ENCODE peak calls at places on chromosomes 2 and 18, in seven cellular contexts. O is left ventricle myocardium inferior, P is tibial nerve, X is dorsolateral prefrontal cortex, Q is BE2C, Y is cardiac muscle cell, D is mesothelial cell of epicardium. L is an unnamed sample.

GRCh38 chr2:177909962-177910361 is 162.6 kb downstream of the PDE11A start:
- DNase-seq in O (no peak), Y (no peak), Q (no peak), X (no peak), D (no peak), P (no peak), L (no peak)

GRCh38 chr2:127590386-127591190 is 55.1 kb downstream of the MYO7B start:
- DNase-seq in Y (no peak), D (no peak), X (no peak), Q (no peak), O (no peak), P (no peak), L (no peak)

GRCh38 chr2:175154670-175155082 is 13.3 kb downstream of the ATF2 start:
- DNase-seq in P (no peak), Q (no peak), Y (no peak), O (no peak), D (no peak), X (no peak), L (peak; percentile 23)

GRCh38 chr18:12091742-12092141 is 1.9 kb upstream of the ANKRD62 start:
- DNase-seq in X (no peak), D (no peak), O (no peak), Y (no peak), Q (no peak), P (no peak), L (no peak)

GRCh38 chr2:64874593-64874992 is 114.6 kb upstream of the SLC1A4 start:
- DNase-seq in Y (no peak), X (no peak), Q (no peak), P (no peak), O (no peak), D (no peak), L (no peak)

GRCh38 chr18:25223211-25223610 is 128.8 kb downstream of the ZNF521 start:
- DNase-seq in P (no peak), Y (no peak), X (peak; percentile 52), O (no peak), Q (no peak), D (no peak), L (no peak)

GRCh38 chr2:126107883-126108282 is 548.1 kb upstream of the GYPC start:
- DNase-seq in X (no peak), Y (no peak), D (no peak), O (no peak), P (no peak), Q (no peak), L (no peak)

GRCh38 chr2:231917280-231918088 is 8.7 kb downstream of the NPPC start:
- DNase-seq in D (no peak), P (no peak), X (no peak), O (peak; percentile 46), Y (no peak), Q (peak; percentile 39), L (no peak)

GRCh38 chr2:98539056-98539735 is 69.1 kb downstream of the COA5 start:
- DNase-seq in Q (no peak), D (no peak), X (peak; percentile 87), Y (no peak), P (no peak), O (no peak), L (no peak)

GRCh38 chr2:88110830-88111229 is 17.0 kb downstream of the FABP1 start:
- DNase-seq in P (no peak), Q (no peak), O (no peak), X (no peak), D (no peak), Y (no peak), L (no peak)

GRCh38 chr2:60608679-60609078 is 55.2 kb upstream of the BCL11A start:
- DNase-seq in Q (no peak), X (no peak), P (no peak), O (no peak), Y (no peak), D (no peak), L (no peak)

GRCh38 chr18:49029628-49030027 is 78.9 kb upstream of the SMAD7 start:
- DNase-seq in P (no peak), D (no peak), X (no peak), Q (no peak), O (no peak), Y (no peak), L (no peak)

GRCh38 chr2:17901246-17901645 is 22.8 kb downstream of the KCNS3 start:
- DNase-seq in O (peak; percentile 32), P (no peak), D (no peak), X (no peak), Y (no peak), Q (peak; percentile 56), L (no peak)

GRCh38 chr2:85213404-85213803 is 80.2 kb downstream of the TCF7L1 start:
- DNase-seq in Y (no peak), P (no peak), O (no peak), D (no peak), X (no peak), Q (no peak), L (no peak)

GRCh38 chr2:85213893-85214512 is 80.8 kb downstream of the TCF7L1 start:
- DNase-seq in D (no peak), O (no peak), Q (no peak), X (no peak), P (no peak), Y (no peak), L (no peak)

GRCh38 chr2:85216927-85217326 is 83.7 kb downstream of the TCF7L1 start:
- DNase-seq in Y (no peak), D (no peak), X (no peak), O (no peak), Q (no peak), P (no peak), L (no peak)

GRCh38 chr2:85216051-85216431 is 82.8 kb downstream of the TCF7L1 start:
- DNase-seq in D (no peak), X (peak; percentile 10), O (no peak), P (no peak), Y (no peak), Q (no peak), L (no peak)

GRCh38 chr2:85215074-85216050 is 82.2 kb downstream of the TCF7L1 start:
- DNase-seq in D (no peak), Q (peak; percentile 51), Y (no peak), O (no peak), X (no peak), P (peak; percentile 6), L (no peak)
- TF ChIP-seq CTCF in D (no peak), Q (no peak), Y (no peak), O (no peak), X (no peak), P (no peak), L (no peak)

GRCh38 chr2:73366060-73366459 is 19.6 kb upstream of the ALMS1 start:
- DNase-seq in P (no peak), Q (no peak), X (no peak), O (no peak), Y (no peak), D (no peak), L (no peak)

GRCh38 chr2:73356097-73356496 is 29.5 kb upstream of the ALMS1 start:
- DNase-seq in D (no peak), P (no peak), Q (no peak), O (no peak), Y (no peak), X (no peak), L (no peak)

GRCh38 chr2:73359915-73360697 is 25.5 kb upstream of the ALMS1 start:
- DNase-seq in Q (no peak), O (no peak), Y (no peak), X (peak; percentile 7), D (no peak), P (no peak), L (no peak)
- TF ChIP-seq CTCF in Q (peak; percentile 37), O (peak; percentile 36), Y (peak; percentile 59), X (peak; percentile 16), D (peak; percentile 27), P (peak; percentile 24), L (no peak)

GRCh38 chr18:55337153-55337552 is 250.8 kb downstream of the TCF4 start:
- DNase-seq in D (no peak), Y (no peak), X (no peak), P (no peak), Q (no peak), O (no peak), L (no peak)

GRCh38 chr18:55337908-55338521 is 250.0 kb downstream of the TCF4 start:
- DNase-seq in O (peak; percentile 32), Y (no peak), X (peak; percentile 89), D (no peak), P (no peak), Q (no peak), L (no peak)

GRCh38 chr18:55339990-55340389 is 248.0 kb downstream of the TCF4 start:
- DNase-seq in O (no peak), Q (no peak), D (no peak), X (no peak), Y (no peak), P (no peak), L (no peak)

GRCh38 chr18:55340998-55341397 is 247.0 kb downstream of the TCF4 start:
- DNase-seq in P (no peak), X (no peak), Y (no peak), Q (no peak), D (no peak), O (no peak), L (no peak)

DNA sequence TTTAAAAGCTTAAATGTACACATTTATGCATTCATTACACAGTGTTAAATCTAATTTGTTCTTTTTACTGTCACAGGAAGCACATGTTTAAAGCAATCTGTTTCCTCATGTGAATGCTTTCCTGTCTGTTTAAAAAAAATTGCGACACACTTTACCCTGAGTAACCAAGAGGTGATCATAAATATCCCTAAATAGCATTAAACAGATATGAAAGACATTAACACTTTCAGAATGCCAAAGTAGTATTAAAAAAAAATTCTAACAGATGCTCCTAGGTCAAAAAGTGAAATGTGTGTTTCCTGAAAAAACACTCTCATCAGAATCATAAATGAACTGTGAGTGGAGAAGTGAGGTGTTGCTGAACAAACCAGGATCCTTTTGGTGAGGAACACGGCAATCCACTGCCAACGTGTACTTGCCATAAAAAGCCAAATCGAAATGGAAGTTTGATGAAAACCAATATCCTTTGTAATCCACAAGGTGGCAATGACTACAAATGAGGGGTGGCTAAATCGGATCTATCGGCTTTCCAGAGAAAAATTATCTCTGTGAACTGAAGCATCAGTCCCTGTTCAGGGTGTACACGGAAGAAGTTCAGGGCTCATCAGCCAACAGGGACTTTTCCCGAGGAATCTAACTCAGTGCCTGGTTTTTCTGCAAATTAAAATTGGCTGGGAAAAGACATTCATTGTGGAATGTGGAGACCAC is 248.9 kb downstream of the TCF4 start:
- DNase-seq in Q (no peak), P (no peak), Y (no peak), D (no peak), O (no peak), X (no peak), L (no peak)
- TF ChIP-seq CTCF in Q (peak; percentile 25), P (peak; percentile 20), Y (no peak), D (no peak), O (peak; percentile 26), X (no peak), L (no peak)

GRCh38 chr2:109446531-109447131 is 167.1 kb downstream of the SEPTIN10 start:
- DNase-seq in X (no peak), Y (no peak), D (no peak), Q (no peak), O (no peak), P (no peak), L (no peak)

GRCh38 chr2:109448946-109449788 is 164.6 kb downstream of the SEPTIN10 start:
- DNase-seq in Y (no peak), P (no peak), X (peak; percentile 47), O (peak; percentile 69), D (no peak), Q (no peak), L (no peak)

GRCh38 chr2:109444916-109445315 is 168.8 kb downstream of the SEPTIN10 start:
- DNase-seq in D (no peak), Q (no peak), P (no peak), O (no peak), Y (no peak), X (no peak), L (no peak)

GRCh38 chr2:109447251-109447661 is 166.5 kb downstream of the SEPTIN10 start:
- DNase-seq in D (no peak), X (peak; percentile 35), P (no peak), O (no peak), Q (no peak), Y (no peak), L (no peak)

GRCh38 chr2:109447811-109448210 is 166.0 kb downstream of the SEPTIN10 start:
- DNase-seq in D (no peak), Y (no peak), Q (no peak), P (no peak), X (peak; percentile 82), O (no peak), L (no peak)
- TF ChIP-seq CTCF in D (no peak), Y (no peak), Q (no peak), P (no peak), X (no peak), O (no peak), L (no peak)

L was measured in GM13976.